ENCODE peak calls at places on chromosome 16, in five cellular contexts. A is RWPE1, M is AG09309, D is osteocyte, N is Calu3. C is an unnamed sample.

GRCh38 chr16:12186774-12187335 is 210.3 kb downstream of the SNX29 start:
- DNase-seq in N (peak; percentile 13), A (no peak), M (no peak), D (no peak), C (peak; percentile 53)

GRCh38 chr16:70437582-70438324 is 1.1 kb downstream of the ST3GAL2 start:
- DNase-seq in N (no peak), D (no peak), M (no peak), A (no peak), C (no peak)

GRCh38 chr16:49332589-49333267 is 40.9 kb upstream of the C16orf78 start:
- DNase-seq in M (no peak), N (no peak), A (no peak), D (no peak), C (no peak)

GRCh38 chr16:74322301-74322710 is 25.7 kb downstream of the PSMD7 start:
- DNase-seq in D (no peak), A (no peak), N (no peak), M (no peak), C (no peak)

GRCh38 chr16:17927015-17927414 is 409.5 kb downstream of the NPIPA8 start:
- DNase-seq in D (no peak), M (no peak), A (no peak), N (no peak), C (no peak)

GRCh38 chr16:20851601-20852000 is 45.3 kb downstream of the REXO5 start:
- DNase-seq in M (peak; percentile 85), N (peak; percentile 69), A (peak; percentile 79), D (no peak), C (peak; percentile 50)

GRCh38 chr16:51527349-51527748 is 376.3 kb upstream of the SALL1 start:
- DNase-seq in D (no peak), A (no peak), M (no peak), N (no peak), C (no peak)

GRCh38 chr16:11796227-11797165 is 562 bp downstream of the ZC3H7A start:
- DNase-seq in M (no peak), N (peak; percentile 66), A (peak; percentile 40), D (peak; percentile 85), C (no peak)

GRCh38 chr16:56726926-56727325 is 3.0 kb upstream of the NUP93 start:
- DNase-seq in A (no peak), M (no peak), N (no peak), D (peak; percentile 56), C (no peak)

GRCh38 chr16:11138769-11139623 is 117.0 kb downstream of the SOCS1 start:
- DNase-seq in M (peak; percentile 11), A (no peak), D (no peak), N (no peak), C (no peak)

GRCh38 chr16:794091-794842 is 5.8 kb downstream of the CHTF18 start:
- DNase-seq in N (no peak), M (no peak), D (no peak), A (no peak), C (no peak)

GRCh38 chr16:2715519-2715918 is 4.5 kb downstream of the PRSS27 start:
- DNase-seq in M (no peak), A (peak; percentile 48), D (no peak), N (peak; percentile 41), C (no peak)

GRCh38 chr16:72844225-72844920 is 203.6 kb downstream of the ZFHX3 start:
- DNase-seq in A (no peak), M (no peak), N (no peak), D (no peak), C (no peak)

GRCh38 chr16:2209258-2210008 is 1.2 kb downstream of the BRICD5 start:
- DNase-seq in M (no peak), N (no peak), A (no peak), D (peak; percentile 83), C (no peak)

GRCh38 chr16:84898447-84898846 is 78.7 kb downstream of the CRISPLD2 start:
- DNase-seq in D (no peak), A (peak; percentile 70), N (no peak), M (no peak), C (no peak)

GRCh38 chr16:15502041-15502725 is 67.8 kb downstream of the BMERB1 start:
- DNase-seq in N (peak; percentile 26), D (no peak), M (peak; percentile 71), A (peak; percentile 83), C (peak; percentile 91)

GRCh38 chr16:69186642-69187386 is at the start of gene SNTB2:
- DNase-seq in M (no peak), D (peak; percentile 96), A (peak; percentile 94), N (peak; percentile 98), C (no peak)

GRCh38 chr16:46777804-46778203 is 29.7 kb upstream of the MYLK3 start:
- DNase-seq in N (no peak), A (no peak), D (no peak), M (no peak), C (no peak)

GRCh38 chr16:85027968-85028637 is 508 bp downstream of the KIAA0513 start:
- DNase-seq in M (no peak), D (no peak), N (peak; percentile 50), A (no peak), C (no peak)

GRCh38 chr16:73210686-73211085 is 162.8 kb upstream of the ZFHX3 start:
- DNase-seq in N (no peak), D (no peak), A (no peak), M (no peak), C (no peak)

GRCh38 chr16:75288596-75289120 is 37.2 kb upstream of the BCAR1 start:
- DNase-seq in M (no peak), D (no peak), A (no peak), N (no peak), C (no peak)

GRCh38 chr16:56332464-56333079 is 92.8 kb downstream of the AMFR start:
- DNase-seq in A (peak; percentile 46), N (peak; percentile 81), D (no peak), M (peak; percentile 18), C (no peak)

GRCh38 chr16:28597692-28598261 is 927 bp upstream of the SULT1A2 start:
- DNase-seq in M (no peak), D (no peak), A (no peak), N (no peak), C (no peak)
- TF ChIP-seq CTCF in M (no peak), D (no peak), A (no peak), N (no peak), C (no peak)

DNA sequence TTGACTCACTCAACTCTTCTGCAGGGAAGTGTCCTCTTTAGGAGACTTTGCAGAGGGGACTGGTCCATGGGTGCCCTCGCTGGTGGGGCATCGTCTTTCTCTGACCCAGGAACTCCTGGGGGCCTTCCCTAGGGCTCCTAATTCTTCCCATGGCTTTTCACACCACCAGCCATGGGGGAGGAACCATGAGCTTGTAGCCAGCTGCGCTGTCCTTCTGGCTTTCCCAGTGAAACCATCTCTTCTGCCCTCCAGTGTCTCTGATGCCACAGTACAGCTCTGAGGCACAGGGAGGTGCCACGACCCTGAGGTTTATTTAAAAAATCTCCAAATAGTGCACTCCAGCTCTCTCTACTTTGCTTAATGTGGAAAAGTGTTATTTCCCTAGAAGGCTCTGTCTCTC is 78.6 kb downstream of the SDR42E1 start:
- DNase-seq in A (no peak), D (peak; percentile 73), N (no peak), M (no peak), C (no peak)
- TF ChIP-seq CTCF in A (no peak), D (no peak), N (no peak), M (no peak), C (no peak)

DNA sequence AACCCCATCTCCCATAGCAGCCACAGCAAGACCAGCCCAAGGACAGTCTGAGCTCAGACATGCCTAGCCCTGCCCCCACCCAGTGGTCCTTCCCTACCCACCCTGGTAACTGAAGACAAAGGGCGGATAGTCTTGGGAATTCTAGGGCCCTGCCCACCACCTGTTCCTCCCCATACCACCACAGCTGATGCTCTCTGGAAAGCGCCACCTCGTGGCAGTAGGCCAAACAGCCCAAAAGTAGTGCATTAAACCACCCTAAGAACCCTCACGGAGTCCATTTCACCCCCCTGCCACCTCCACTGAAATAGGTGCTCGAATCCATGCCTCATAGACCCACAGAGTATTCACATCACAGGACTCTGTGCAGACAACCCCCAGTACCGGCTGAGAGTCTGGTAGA is 1021.4 kb downstream of the CDH8 start:
- DNase-seq in A (no peak), M (no peak), D (no peak), N (no peak), C (no peak)
- TF ChIP-seq CTCF in A (no peak), M (no peak), D (no peak), N (no peak), C (no peak)

DNA sequence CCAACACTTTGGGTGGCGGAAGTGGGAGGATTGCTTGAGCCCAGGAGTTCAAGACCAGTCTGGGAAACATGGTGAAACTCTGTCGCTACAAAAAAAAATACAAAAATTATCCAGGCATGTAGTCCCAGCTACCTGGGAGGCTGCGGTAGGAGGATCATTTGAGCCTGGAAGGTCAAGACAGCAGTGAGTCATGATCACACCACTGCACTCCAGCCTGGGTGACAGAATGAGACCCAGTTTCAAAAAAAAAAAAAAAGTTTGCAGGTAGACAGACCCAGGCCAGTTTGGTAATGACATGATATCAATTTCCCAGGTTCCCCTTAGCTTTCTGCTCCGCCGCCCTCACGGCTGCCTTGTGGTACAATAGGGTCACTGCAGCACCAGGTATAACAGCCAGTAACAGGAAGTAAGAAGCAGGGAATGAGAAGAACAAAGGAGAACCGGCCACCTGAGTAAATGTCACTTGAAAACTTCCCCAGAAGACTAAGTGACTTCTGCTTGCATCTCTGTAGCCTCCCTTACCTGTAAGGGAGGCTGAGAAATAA is 201.2 kb upstream of the HSBP1 start:
- DNase-seq in N (peak; percentile 25), M (no peak), D (peak; percentile 44), A (no peak), C (no peak)
- TF ChIP-seq CTCF in N (peak; percentile 8), M (no peak), D (no peak), A (no peak), C (no peak)

DNA sequence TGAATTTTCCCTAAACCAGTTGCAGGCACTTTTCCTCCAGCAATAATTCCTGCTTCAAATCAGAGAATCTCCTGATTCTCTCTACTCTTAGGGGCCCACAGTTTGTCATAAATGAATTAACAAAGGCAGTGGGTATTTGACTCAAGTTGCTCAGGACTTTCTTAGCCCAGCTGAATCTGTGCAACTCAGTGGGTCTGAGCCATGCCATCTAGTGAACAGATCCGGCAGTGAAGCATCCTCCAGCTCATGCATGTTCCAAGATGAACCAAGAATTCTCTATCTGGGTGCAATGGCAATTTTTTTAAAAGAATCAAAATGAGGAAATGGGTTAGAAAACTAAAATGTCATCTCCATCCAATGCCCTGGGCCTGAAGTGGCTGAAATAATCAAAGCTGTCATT is 575.2 kb upstream of the CDH11 start:
- DNase-seq in A (no peak), M (no peak), N (no peak), D (no peak), C (no peak)
- TF ChIP-seq CTCF in A (no peak), M (peak; percentile 37), N (no peak), D (peak; percentile 16), C (no peak)

DNA sequence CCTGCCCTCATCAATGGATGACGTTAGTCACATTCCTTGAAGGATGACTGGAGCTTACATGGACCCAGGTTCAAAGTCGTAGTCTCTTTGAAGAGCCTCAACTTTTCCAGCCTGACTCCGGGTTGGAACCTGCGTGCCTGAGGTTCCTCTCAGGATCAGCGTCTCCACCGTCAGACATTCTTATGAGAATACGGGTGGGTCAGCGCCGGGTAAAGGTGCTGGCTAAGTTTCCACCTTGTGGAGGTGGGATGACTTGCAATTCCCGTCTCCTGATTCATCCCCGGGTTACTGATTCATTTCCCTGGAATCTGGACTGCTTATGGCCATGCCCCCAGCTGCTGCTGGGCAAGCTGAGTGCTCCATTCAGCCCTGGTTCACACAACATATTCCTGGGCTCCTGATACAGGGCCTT is 38.9 kb upstream of the CMIP start:
- DNase-seq in A (peak; percentile 98), M (peak; percentile 52), D (no peak), N (peak; percentile 89), C (peak; percentile 98)
- TF ChIP-seq CTCF in A (peak; percentile 39), M (peak; percentile 8), D (no peak), N (peak; percentile 24), C (peak; percentile 25)